ENCODE peak calls at places on chromosomes 1 and 21, in eight cellular contexts. One of them, this sample, is unnamed.

GRCh38 chr1:228935855-228936727 is 200.8 kb downstream of the RHOU start:
- DNase-seq in GM23248: no peak
- DNase-seq in OCI-LY7: no peak
- DNase-seq in mammary epithelial cell: no peak
- DNase-seq in keratinocyte: no peak
- DNase-seq in neuronal stem cell: no peak
- DNase-seq in fibroblast of lung: no peak
- DNase-seq in IMR-90: no peak
- DNase-seq in this sample: peak

GRCh38 chr1:229980009-229980408 is 87.0 kb upstream of the GALNT2 start:
- DNase-seq in GM23248: peak
- DNase-seq in OCI-LY7: no peak
- DNase-seq in mammary epithelial cell: peak
- DNase-seq in keratinocyte: peak
- DNase-seq in neuronal stem cell: no peak
- DNase-seq in fibroblast of lung: no peak
- DNase-seq in IMR-90: no peak
- DNase-seq in this sample: no peak

GRCh38 chr1:229048221-229048620 is 222.7 kb upstream of the RAB4A start:
- DNase-seq in GM23248: no peak
- DNase-seq in OCI-LY7: no peak
- DNase-seq in mammary epithelial cell: no peak
- DNase-seq in keratinocyte: no peak
- DNase-seq in neuronal stem cell: no peak
- DNase-seq in fibroblast of lung: no peak
- DNase-seq in IMR-90: no peak
- DNase-seq in this sample: no peak

GRCh38 chr1:151993084-151993733 is 450 bp downstream of the S100A10 start:
- DNase-seq in GM23248: peak
- DNase-seq in OCI-LY7: peak
- DNase-seq in mammary epithelial cell: no peak
- DNase-seq in keratinocyte: no peak
- DNase-seq in neuronal stem cell: no peak
- DNase-seq in fibroblast of lung: no peak
- DNase-seq in IMR-90: no peak
- DNase-seq in this sample: peak

GRCh38 chr1:209633335-209633997 is 18.8 kb downstream of the LAMB3 start:
- DNase-seq in GM23248: peak
- DNase-seq in OCI-LY7: no peak
- DNase-seq in mammary epithelial cell: no peak
- DNase-seq in keratinocyte: no peak
- DNase-seq in neuronal stem cell: no peak
- DNase-seq in fibroblast of lung: no peak
- DNase-seq in IMR-90: peak
- DNase-seq in this sample: no peak

GRCh38 chr1:62466982-62467532 is 30.2 kb downstream of the USP1 start:
- DNase-seq in GM23248: no peak
- DNase-seq in OCI-LY7: no peak
- DNase-seq in mammary epithelial cell: no peak
- DNase-seq in keratinocyte: no peak
- DNase-seq in neuronal stem cell: no peak
- DNase-seq in fibroblast of lung: no peak
- DNase-seq in IMR-90: peak
- DNase-seq in this sample: no peak

GRCh38 chr1:182301467-182302198 is 90.0 kb downstream of the GLUL start:
- DNase-seq in GM23248: peak
- DNase-seq in OCI-LY7: no peak
- DNase-seq in mammary epithelial cell: peak
- DNase-seq in keratinocyte: no peak
- DNase-seq in neuronal stem cell: no peak
- DNase-seq in fibroblast of lung: peak
- DNase-seq in IMR-90: peak
- DNase-seq in this sample: peak

GRCh38 chr1:94215955-94216354 is 21.4 kb downstream of the ARHGAP29 start:
- DNase-seq in GM23248: no peak
- DNase-seq in OCI-LY7: no peak
- DNase-seq in mammary epithelial cell: no peak
- DNase-seq in keratinocyte: no peak
- DNase-seq in neuronal stem cell: no peak
- DNase-seq in fibroblast of lung: peak
- DNase-seq in IMR-90: peak
- DNase-seq in this sample: no peak

GRCh38 chr1:25554886-25555752 is 11.7 kb downstream of the LDLRAP1 start:
- DNase-seq in GM23248: no peak
- DNase-seq in OCI-LY7: no peak
- DNase-seq in mammary epithelial cell: no peak
- DNase-seq in keratinocyte: no peak
- DNase-seq in neuronal stem cell: no peak
- DNase-seq in fibroblast of lung: no peak
- DNase-seq in IMR-90: peak
- DNase-seq in this sample: no peak

GRCh38 chr1:155596864-155597263 is 13.2 kb upstream of the MSTO1 start:
- DNase-seq in GM23248: no peak
- DNase-seq in OCI-LY7: no peak
- DNase-seq in mammary epithelial cell: no peak
- DNase-seq in keratinocyte: no peak
- DNase-seq in neuronal stem cell: no peak
- DNase-seq in fibroblast of lung: no peak
- DNase-seq in IMR-90: no peak
- DNase-seq in this sample: no peak

GRCh38 chr1:7267493-7267892 is 482.2 kb downstream of the CAMTA1 start:
- DNase-seq in GM23248: peak
- DNase-seq in OCI-LY7: no peak
- DNase-seq in mammary epithelial cell: peak
- DNase-seq in keratinocyte: peak
- DNase-seq in neuronal stem cell: no peak
- DNase-seq in fibroblast of lung: peak
- DNase-seq in IMR-90: peak
- DNase-seq in this sample: no peak

GRCh38 chr1:2277741-2278488 is 49.8 kb downstream of the SKI start:
- DNase-seq in GM23248: peak
- DNase-seq in OCI-LY7: no peak
- DNase-seq in mammary epithelial cell: no peak
- DNase-seq in keratinocyte: no peak
- DNase-seq in neuronal stem cell: no peak
- DNase-seq in fibroblast of lung: no peak
- DNase-seq in IMR-90: no peak
- DNase-seq in this sample: no peak

GRCh38 chr1:2275796-2276536 is 47.8 kb downstream of the SKI start:
- DNase-seq in GM23248: peak
- DNase-seq in OCI-LY7: peak
- DNase-seq in mammary epithelial cell: no peak
- DNase-seq in keratinocyte: no peak
- DNase-seq in neuronal stem cell: no peak
- DNase-seq in fibroblast of lung: peak
- DNase-seq in IMR-90: peak
- DNase-seq in this sample: peak

GRCh38 chr1:2274968-2275475 is 46.9 kb downstream of the SKI start:
- DNase-seq in GM23248: no peak
- DNase-seq in OCI-LY7: no peak
- DNase-seq in mammary epithelial cell: no peak
- DNase-seq in keratinocyte: no peak
- DNase-seq in neuronal stem cell: no peak
- DNase-seq in fibroblast of lung: no peak
- DNase-seq in IMR-90: no peak
- DNase-seq in this sample: no peak

GRCh38 chr1:2278591-2279209 is 50.6 kb downstream of the SKI start:
- DNase-seq in GM23248: no peak
- DNase-seq in OCI-LY7: no peak
- DNase-seq in mammary epithelial cell: no peak
- DNase-seq in keratinocyte: no peak
- DNase-seq in neuronal stem cell: no peak
- DNase-seq in fibroblast of lung: no peak
- DNase-seq in IMR-90: no peak
- DNase-seq in this sample: no peak

GRCh38 chr1:2276803-2277580 is 48.9 kb downstream of the SKI start:
- DNase-seq in GM23248: peak
- DNase-seq in OCI-LY7: no peak
- DNase-seq in mammary epithelial cell: no peak
- DNase-seq in keratinocyte: no peak
- DNase-seq in neuronal stem cell: no peak
- DNase-seq in fibroblast of lung: peak
- DNase-seq in IMR-90: peak
- DNase-seq in this sample: no peak
- H3K4me2 ChIP-seq in GM23248: peak
- H3K4me2 ChIP-seq in OCI-LY7: no peak
- H3K4me2 ChIP-seq in mammary epithelial cell: no peak
- H3K4me2 ChIP-seq in keratinocyte: no peak
- H3K4me2 ChIP-seq in neuronal stem cell: no peak
- H3K4me2 ChIP-seq in fibroblast of lung: peak
- H3K4me2 ChIP-seq in IMR-90: no peak
- H3K4me2 ChIP-seq in this sample: no peak

GRCh38 chr1:227541129-227541528 is 22.2 kb upstream of the ZNF678 start:
- DNase-seq in GM23248: no peak
- DNase-seq in OCI-LY7: no peak
- DNase-seq in mammary epithelial cell: no peak
- DNase-seq in keratinocyte: no peak
- DNase-seq in neuronal stem cell: no peak
- DNase-seq in fibroblast of lung: no peak
- DNase-seq in IMR-90: no peak
- DNase-seq in this sample: no peak

GRCh38 chr1:227543283-227544066 is 19.9 kb upstream of the ZNF678 start:
- DNase-seq in GM23248: no peak
- DNase-seq in OCI-LY7: no peak
- DNase-seq in mammary epithelial cell: no peak
- DNase-seq in keratinocyte: no peak
- DNase-seq in neuronal stem cell: no peak
- DNase-seq in fibroblast of lung: no peak
- DNase-seq in IMR-90: no peak
- DNase-seq in this sample: no peak

GRCh38 chr1:227544067-227544655 is 19.2 kb upstream of the ZNF678 start:
- DNase-seq in GM23248: no peak
- DNase-seq in OCI-LY7: no peak
- DNase-seq in mammary epithelial cell: no peak
- DNase-seq in keratinocyte: no peak
- DNase-seq in neuronal stem cell: no peak
- DNase-seq in fibroblast of lung: no peak
- DNase-seq in IMR-90: no peak
- DNase-seq in this sample: no peak

GRCh38 chr1:227541796-227542152 is 21.6 kb upstream of the ZNF678 start:
- DNase-seq in GM23248: no peak
- DNase-seq in OCI-LY7: no peak
- DNase-seq in mammary epithelial cell: no peak
- DNase-seq in keratinocyte: no peak
- DNase-seq in neuronal stem cell: peak
- DNase-seq in fibroblast of lung: no peak
- DNase-seq in IMR-90: no peak
- DNase-seq in this sample: no peak

DNA sequence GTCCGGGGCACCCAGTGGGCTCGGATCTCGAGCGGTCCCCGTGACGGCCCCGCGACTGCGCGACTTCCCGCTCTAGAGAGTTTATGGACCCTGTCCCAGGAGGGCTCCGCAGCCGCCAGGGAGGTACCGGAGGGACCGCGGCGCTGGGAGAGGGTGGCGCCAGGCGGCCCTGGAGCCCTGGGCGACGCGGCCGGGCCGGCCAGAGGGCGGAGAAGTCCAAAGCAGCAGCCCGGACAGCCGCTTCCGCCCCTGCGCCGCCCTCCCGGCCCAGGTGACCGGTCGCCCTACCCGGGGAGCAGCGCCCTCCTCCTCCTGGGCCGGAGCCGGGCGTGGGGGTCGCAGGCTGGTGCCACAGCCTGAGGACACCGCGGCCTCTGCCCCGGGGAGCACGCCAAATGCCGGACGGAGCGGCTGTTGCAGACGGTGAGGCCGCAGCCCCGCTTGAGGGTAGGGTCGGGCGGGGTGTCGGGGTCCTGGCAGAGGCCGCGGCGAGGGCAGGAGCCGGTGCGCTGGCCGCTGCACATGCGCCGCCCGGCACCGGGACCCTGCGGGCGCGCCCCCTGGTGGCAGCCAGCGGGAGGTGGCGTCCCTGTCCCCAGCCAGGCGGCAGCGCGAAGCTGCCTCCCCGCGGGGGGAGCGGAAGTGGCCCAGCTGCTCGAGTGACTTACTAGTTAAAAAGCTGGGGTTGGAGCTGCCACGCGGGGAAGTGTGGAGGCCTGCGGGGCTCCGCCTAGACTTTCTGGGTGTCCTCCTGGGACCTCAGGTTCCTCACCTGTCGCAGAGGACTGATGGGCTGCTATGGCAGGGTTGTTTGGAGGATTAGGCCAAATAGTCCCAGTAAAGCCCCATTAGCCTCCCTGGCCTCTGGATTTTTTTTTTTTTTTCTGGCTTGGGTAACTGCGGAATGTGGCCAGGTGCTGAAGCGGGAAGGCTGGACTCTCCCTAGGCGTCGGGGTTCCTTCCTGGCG is 20.9 kb upstream of the ZNF678 start:
- DNase-seq in GM23248: peak
- DNase-seq in OCI-LY7: peak
- DNase-seq in mammary epithelial cell: peak
- DNase-seq in keratinocyte: peak
- DNase-seq in neuronal stem cell: peak
- DNase-seq in fibroblast of lung: peak
- DNase-seq in IMR-90: peak
- DNase-seq in this sample: no peak
- H2AFZ ChIP-seq in GM23248: peak
- H2AFZ ChIP-seq in OCI-LY7: peak
- H2AFZ ChIP-seq in mammary epithelial cell: peak
- H2AFZ ChIP-seq in keratinocyte: peak
- H2AFZ ChIP-seq in neuronal stem cell: peak
- H2AFZ ChIP-seq in fibroblast of lung: peak
- H2AFZ ChIP-seq in IMR-90: peak
- H2AFZ ChIP-seq in this sample: no peak

DNA sequence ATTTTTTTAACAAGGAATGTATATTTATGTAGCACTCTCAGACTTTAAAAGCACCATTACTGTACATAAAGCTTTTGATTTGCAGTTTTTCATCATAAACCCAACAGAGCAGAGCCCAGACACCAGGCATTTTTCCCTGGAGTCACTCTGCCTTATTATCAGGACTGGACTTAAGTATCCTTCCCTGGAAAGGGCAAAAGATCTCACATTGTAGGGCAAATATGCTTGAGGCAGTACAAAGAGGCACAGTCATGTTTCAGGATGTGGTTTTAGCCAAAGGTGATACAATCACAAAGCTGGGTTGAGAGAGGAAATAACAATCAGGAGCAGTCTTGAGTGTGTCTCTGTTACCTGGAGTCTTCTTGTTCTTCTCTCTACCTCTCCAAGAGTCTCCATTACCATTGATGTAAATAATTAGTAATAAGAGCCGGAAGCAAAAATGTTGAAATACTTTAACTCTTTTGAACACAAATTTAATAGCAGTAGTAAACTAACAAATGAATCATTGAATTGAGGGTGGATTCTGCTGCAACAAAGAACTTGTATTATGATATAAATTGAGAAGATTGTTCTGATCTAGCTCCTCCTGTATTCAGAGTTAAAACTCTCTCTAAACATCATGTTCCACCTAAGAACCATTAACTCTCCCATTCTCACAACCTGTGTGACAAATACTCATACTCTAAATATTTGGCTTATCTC is 160.5 kb downstream of the LTN1 start:
- DNase-seq in GM23248: peak
- DNase-seq in OCI-LY7: no peak
- DNase-seq in mammary epithelial cell: peak
- DNase-seq in keratinocyte: no peak
- DNase-seq in neuronal stem cell: no peak
- DNase-seq in fibroblast of lung: no peak
- DNase-seq in IMR-90: peak
- DNase-seq in this sample: peak
- H3K4me2 ChIP-seq in GM23248: no peak
- H3K4me2 ChIP-seq in OCI-LY7: no peak
- H3K4me2 ChIP-seq in mammary epithelial cell: peak
- H3K4me2 ChIP-seq in keratinocyte: peak
- H3K4me2 ChIP-seq in neuronal stem cell: no peak
- H3K4me2 ChIP-seq in fibroblast of lung: no peak
- H3K4me2 ChIP-seq in IMR-90: no peak
- H3K4me2 ChIP-seq in this sample: peak

GRCh38 chr1:218823291-218823900 is 350.3 kb upstream of the LYPLAL1 start:
- DNase-seq in GM23248: peak
- DNase-seq in OCI-LY7: no peak
- DNase-seq in mammary epithelial cell: peak
- DNase-seq in keratinocyte: no peak
- DNase-seq in neuronal stem cell: no peak
- DNase-seq in fibroblast of lung: peak
- DNase-seq in IMR-90: peak
- DNase-seq in this sample: no peak
- H2AFZ ChIP-seq in GM23248: no peak
- H2AFZ ChIP-seq in OCI-LY7: no peak
- H2AFZ ChIP-seq in mammary epithelial cell: peak
- H2AFZ ChIP-seq in keratinocyte: peak
- H2AFZ ChIP-seq in neuronal stem cell: no peak
- H2AFZ ChIP-seq in fibroblast of lung: no peak
- H2AFZ ChIP-seq in IMR-90: no peak
- H2AFZ ChIP-seq in this sample: no peak